ENCODE peak calls at places on chromosomes 1 and 21, in four cellular contexts. One of them, this sample, is unnamed.

GRCh38 chr1:32939655-32940371 is 24.8 kb downstream of the RNF19B start:
- DNase-seq in K562: peak; percentile 35
- DNase-seq in SK-N-SH: no peak
- DNase-seq in GM12878: no peak
- DNase-seq in this sample: no peak

GRCh38 chr1:31487143-31487542 is 74.1 kb downstream of the SERINC2 start:
- DNase-seq in K562: no peak
- DNase-seq in SK-N-SH: no peak
- DNase-seq in GM12878: no peak
- DNase-seq in this sample: no peak

GRCh38 chr1:67874501-67875111 is 41.3 kb upstream of the GNG12 start:
- DNase-seq in K562: no peak
- DNase-seq in SK-N-SH: no peak
- DNase-seq in GM12878: no peak
- DNase-seq in this sample: no peak

GRCh38 chr1:231550448-231550781 is 21.9 kb downstream of the TSNAX start:
- DNase-seq in K562: peak; percentile 43
- DNase-seq in SK-N-SH: peak; percentile 44
- DNase-seq in GM12878: no peak
- DNase-seq in this sample: no peak

GRCh38 chr1:201322653-201323510 is 39.6 kb downstream of the PKP1 start:
- DNase-seq in K562: no peak
- DNase-seq in SK-N-SH: no peak
- DNase-seq in GM12878: no peak
- DNase-seq in this sample: no peak

GRCh38 chr1:232983375-232983774 is 33.0 kb downstream of the NTPCR start:
- DNase-seq in K562: no peak
- DNase-seq in SK-N-SH: no peak
- DNase-seq in GM12878: no peak
- DNase-seq in this sample: no peak

GRCh38 chr1:155195201-155196102 is 12.2 kb downstream of the THBS3 start:
- DNase-seq in K562: peak; percentile 65
- DNase-seq in SK-N-SH: no peak
- DNase-seq in GM12878: no peak
- DNase-seq in this sample: no peak

GRCh38 chr1:32877211-32878110 is 6.7 kb upstream of the FNDC5 start:
- DNase-seq in K562: no peak
- DNase-seq in SK-N-SH: peak; percentile 53
- DNase-seq in GM12878: no peak
- DNase-seq in this sample: no peak

GRCh38 chr1:145885738-145886287 is at the start of gene ANKRD35:
- DNase-seq in K562: peak; percentile 95
- DNase-seq in SK-N-SH: peak; percentile 95
- DNase-seq in GM12878: no peak
- DNase-seq in this sample: peak; percentile 93

GRCh38 chr1:206578959-206579358 is 33.3 kb downstream of the EIF2D start:
- DNase-seq in K562: no peak
- DNase-seq in SK-N-SH: peak; percentile 53
- DNase-seq in GM12878: no peak
- DNase-seq in this sample: no peak

GRCh38 chr1:170959385-170959784 is 24.1 kb downstream of the MROH9 start:
- DNase-seq in K562: no peak
- DNase-seq in SK-N-SH: no peak
- DNase-seq in GM12878: no peak
- DNase-seq in this sample: no peak

GRCh38 chr1:219188331-219188803 is 14.7 kb downstream of the LYPLAL1 start:
- DNase-seq in K562: no peak
- DNase-seq in SK-N-SH: no peak
- DNase-seq in GM12878: peak; percentile 55
- DNase-seq in this sample: no peak
- TF ChIP-seq USF1 in K562: no peak
- TF ChIP-seq USF1 in SK-N-SH: no peak
- TF ChIP-seq USF1 in GM12878: no peak
- TF ChIP-seq USF1 in this sample: no peak

DNA sequence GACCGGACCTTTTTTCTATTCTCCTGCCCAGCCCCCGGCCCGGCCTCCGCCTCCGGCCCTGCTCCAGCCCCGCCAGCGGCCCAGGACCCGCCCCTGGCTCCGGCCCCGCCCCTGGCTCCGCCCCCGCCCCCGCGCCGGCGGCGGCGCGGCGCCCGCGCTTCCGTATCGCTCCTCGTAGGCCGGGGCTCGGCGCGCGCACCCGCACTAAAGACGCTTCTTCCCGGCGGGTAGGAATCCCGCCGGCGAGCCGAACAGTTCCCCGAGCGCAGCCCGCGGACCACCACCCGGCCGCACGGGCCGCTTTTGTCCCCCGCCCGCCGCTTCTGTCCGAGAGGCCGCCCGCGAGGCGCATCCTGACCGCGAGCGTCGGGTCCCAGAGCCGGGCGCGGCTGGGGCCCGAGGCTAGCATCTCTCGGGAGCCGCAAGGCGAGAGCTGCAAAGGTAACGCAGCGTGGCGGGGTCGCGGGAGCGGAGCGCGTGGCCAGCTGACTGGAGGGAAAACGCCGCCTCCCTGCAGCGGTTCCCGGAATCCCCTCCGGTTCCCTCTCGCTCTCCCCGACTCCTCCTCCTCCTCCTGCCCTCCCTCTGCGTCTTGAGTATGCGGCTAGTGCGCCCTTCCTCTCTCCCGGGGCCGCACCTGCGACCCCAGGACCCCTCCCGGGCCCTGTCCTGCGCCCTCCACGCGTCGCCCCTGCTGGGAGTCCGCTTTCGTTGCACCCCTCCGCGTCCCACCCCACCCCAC is at the start of gene IFNAR2:
- DNase-seq in K562: peak; percentile 99
- DNase-seq in SK-N-SH: peak; percentile 97
- DNase-seq in GM12878: no peak
- DNase-seq in this sample: peak; percentile 79
- TF ChIP-seq USF1 in K562: peak; percentile 4
- TF ChIP-seq USF1 in SK-N-SH: peak; percentile 12
- TF ChIP-seq USF1 in GM12878: no peak
- TF ChIP-seq USF1 in this sample: peak; percentile 14

DNA sequence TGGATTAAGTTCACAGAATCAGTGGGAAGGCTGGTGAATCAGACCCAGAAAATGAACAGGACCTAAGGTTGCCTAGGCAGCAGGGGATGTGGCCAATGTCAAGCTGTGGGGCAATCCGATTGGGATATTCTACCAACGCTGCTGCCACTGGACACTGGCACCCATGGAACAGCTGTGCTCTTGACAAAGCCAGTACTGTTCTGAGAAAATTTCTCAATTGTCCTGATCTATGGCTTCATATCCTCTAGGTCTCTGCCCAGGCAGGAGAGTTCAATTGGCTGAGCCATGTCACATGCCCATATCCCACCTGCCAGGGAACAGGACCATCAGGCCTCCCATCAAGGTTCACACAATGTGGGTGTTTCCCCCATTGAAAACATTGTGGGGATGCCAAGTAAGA is 6.2 kb downstream of the TACSTD2 start:
- DNase-seq in K562: no peak
- DNase-seq in SK-N-SH: no peak
- DNase-seq in GM12878: no peak
- DNase-seq in this sample: no peak
- TF ChIP-seq USF1 in K562: no peak
- TF ChIP-seq USF1 in SK-N-SH: no peak
- TF ChIP-seq USF1 in GM12878: no peak
- TF ChIP-seq USF1 in this sample: no peak

DNA sequence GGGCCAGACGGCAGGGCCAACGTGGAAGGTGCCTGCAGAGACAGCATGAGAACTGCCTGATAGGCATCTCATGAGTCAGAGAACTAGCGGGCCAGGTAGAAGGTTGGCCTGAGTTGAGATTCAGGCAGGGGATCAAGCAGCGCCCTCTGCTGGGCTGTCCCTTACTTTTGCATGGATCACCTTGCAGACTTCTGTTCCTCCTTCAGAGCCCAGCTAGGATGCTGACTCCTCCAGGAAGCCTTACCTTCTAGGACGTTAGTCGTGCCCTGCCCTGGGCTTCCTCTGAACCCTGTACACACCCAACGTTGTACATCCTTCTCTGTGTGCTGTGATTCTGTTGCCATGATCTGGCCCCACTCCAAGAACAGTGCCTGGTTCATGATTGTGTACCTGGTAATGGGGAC is 231.3 kb upstream of the VAMP3 start:
- DNase-seq in K562: peak; percentile 70
- DNase-seq in SK-N-SH: no peak
- DNase-seq in GM12878: no peak
- DNase-seq in this sample: peak; percentile 88
- TF ChIP-seq USF1 in K562: no peak
- TF ChIP-seq USF1 in SK-N-SH: no peak
- TF ChIP-seq USF1 in GM12878: no peak
- TF ChIP-seq USF1 in this sample: no peak

GRCh38 chr1:91997607-91998195 is 32.1 kb upstream of the EPHX4 start:
- DNase-seq in K562: no peak
- DNase-seq in SK-N-SH: peak; percentile 43
- DNase-seq in GM12878: peak; percentile 1
- DNase-seq in this sample: no peak
- TF ChIP-seq USF1 in K562: no peak
- TF ChIP-seq USF1 in SK-N-SH: no peak
- TF ChIP-seq USF1 in GM12878: no peak
- TF ChIP-seq USF1 in this sample: no peak

GRCh38 chr1:64921761-64922160 is 44.6 kb downstream of the JAK1 start:
- DNase-seq in K562: no peak
- DNase-seq in SK-N-SH: no peak
- DNase-seq in GM12878: no peak
- DNase-seq in this sample: no peak

GRCh38 chr1:64920936-64921589 is 45.3 kb downstream of the JAK1 start:
- DNase-seq in K562: no peak
- DNase-seq in SK-N-SH: peak; percentile 33
- DNase-seq in GM12878: no peak
- DNase-seq in this sample: no peak

GRCh38 chr1:64925594-64925993 is 40.8 kb downstream of the JAK1 start:
- DNase-seq in K562: no peak
- DNase-seq in SK-N-SH: no peak
- DNase-seq in GM12878: no peak
- DNase-seq in this sample: no peak

GRCh38 chr1:64922336-64922735 is 44.0 kb downstream of the JAK1 start:
- DNase-seq in K562: no peak
- DNase-seq in SK-N-SH: no peak
- DNase-seq in GM12878: no peak
- DNase-seq in this sample: no peak

GRCh38 chr1:64923294-64923718 is 43.0 kb downstream of the JAK1 start:
- DNase-seq in K562: no peak
- DNase-seq in SK-N-SH: no peak
- DNase-seq in GM12878: no peak
- DNase-seq in this sample: no peak
- TF ChIP-seq USF1 in K562: no peak
- TF ChIP-seq USF1 in SK-N-SH: no peak
- TF ChIP-seq USF1 in GM12878: no peak
- TF ChIP-seq USF1 in this sample: no peak